ENCODE peak calls at places on chromosomes 7 and 10, in four cellular contexts. P is K562, C is GM12878, J is HepG2. G is an unnamed sample.

GRCh38 chr7:100257017-100257416 is 37.3 kb downstream of the PVRIG start:
- DNase-seq in J (no peak), P (no peak), C (no peak), G (no peak)

GRCh38 chr10:17954856-17955255 is 3.1 kb downstream of the SLC39A12 start:
- DNase-seq in J (no peak), P (no peak), C (no peak), G (no peak)

GRCh38 chr10:95840121-95840520 is 67.7 kb upstream of the CC2D2B start:
- DNase-seq in P (no peak), J (no peak), C (no peak), G (no peak)

GRCh38 chr7:73353243-73353642 is 25.3 kb downstream of the FKBP6 start:
- DNase-seq in J (no peak), C (no peak), P (no peak), G (no peak)

GRCh38 chr7:158586499-158587191 is 978 bp downstream of the PTPRN2 start:
- DNase-seq in J (no peak), C (no peak), P (no peak), G (no peak)

GRCh38 chr7:54823776-54824175 is 64.8 kb upstream of the SEC61G start:
- DNase-seq in J (no peak), P (no peak), C (no peak), G (no peak)

GRCh38 chr10:104256335-104257080 is 1.8 kb downstream of the GSTO1 start:
- DNase-seq in C (no peak), J (peak), P (no peak), G (no peak)

GRCh38 chr7:5481241-5482019 is 57.8 kb upstream of the TNRC18 start:
- DNase-seq in J (no peak), C (no peak), P (no peak), G (no peak)

GRCh38 chr7:27170936-27171635 is 3.0 kb downstream of the HOXA10 start:
- DNase-seq in P (no peak), C (no peak), J (peak), G (no peak)

GRCh38 chr7:38451840-38452239 is 178.4 kb upstream of the TARP start:
- DNase-seq in J (peak), C (no peak), P (peak), G (peak)

GRCh38 chr10:92901819-92902234 is 53.5 kb downstream of the EXOC6 start:
- DNase-seq in P (no peak), C (peak), J (no peak), G (no peak)

GRCh38 chr10:47161465-47161864 is 138.5 kb upstream of the GDF10 start:
- DNase-seq in J (no peak), C (no peak), P (no peak), G (no peak)

GRCh38 chr10:122480146-122480833 is 18.9 kb downstream of the HTRA1 start:
- DNase-seq in J (no peak), P (no peak), C (no peak), G (no peak)

GRCh38 chr7:87354749-87355148 is 9.3 kb downstream of the CROT start:
- DNase-seq in P (no peak), J (no peak), C (no peak), G (no peak)

GRCh38 chr10:93402192-93402591 is 79.9 kb downstream of the MYOF start:
- DNase-seq in P (no peak), C (no peak), J (no peak), G (no peak)

GRCh38 chr10:80497187-80498038 is 40.3 kb upstream of the SH2D4B start:
- DNase-seq in C (no peak), J (no peak), P (peak), G (no peak)

GRCh38 chr10:69315610-69316312 is 37.5 kb downstream of the HK1 start:
- DNase-seq in P (peak), J (no peak), C (no peak), G (no peak)

GRCh38 chr10:88901206-88901605 is 21.2 kb downstream of the STAMBPL1 start:
- DNase-seq in P (no peak), J (no peak), C (no peak), G (no peak)

GRCh38 chr10:102675887-102676616 is 31.8 kb downstream of the TRIM8 start:
- DNase-seq in C (no peak), J (peak), P (no peak), G (no peak)

GRCh38 chr10:93954299-93954698 is 39.4 kb upstream of the PLCE1 start:
- DNase-seq in C (no peak), J (no peak), P (no peak), G (no peak)

GRCh38 chr7:145692237-145692950 is 424.2 kb upstream of the CNTNAP2 start:
- DNase-seq in J (no peak), C (no peak), P (no peak), G (no peak)

GRCh38 chr7:22108151-22108845 is 162.6 kb upstream of the CDCA7L start:
- DNase-seq in J (no peak), C (no peak), P (no peak), G (no peak)

GRCh38 chr7:43450894-43451293 is 132.0 kb upstream of the STK17A start:
- DNase-seq in P (no peak), C (no peak), J (no peak), G (no peak)

GRCh38 chr7:94145602-94146001 is 141.4 kb upstream of the BET1 start:
- DNase-seq in J (no peak), C (no peak), P (no peak), G (no peak)

GRCh38 chr10:102752266-102752930 is 8.7 kb downstream of the WBP1L start:
- DNase-seq in P (no peak), J (peak), C (no peak), G (no peak)

GRCh38 chr7:138458576-138459234 is 1.4 kb upstream of the TRIM24 start:
- DNase-seq in C (no peak), J (no peak), P (no peak), G (no peak)

GRCh38 chr7:115023219-115023618 is 101.3 kb downstream of the MDFIC start:
- DNase-seq in J (no peak), P (no peak), C (no peak), G (no peak)

GRCh38 chr7:135620980-135621850 is 41.1 kb upstream of the STMP1 start:
- DNase-seq in P (peak), C (no peak), J (peak), G (peak)

GRCh38 chr7:53904355-53904754 is 637.8 kb upstream of the VSTM2A start:
- DNase-seq in P (no peak), C (no peak), J (no peak), G (no peak)

GRCh38 chr7:33854178-33854577 is 51.2 kb upstream of the BMPER start:
- DNase-seq in P (no peak), J (no peak), C (no peak), G (no peak)

GRCh38 chr10:48543445-48543844 is 61.4 kb downstream of the ARHGAP22 start:
- DNase-seq in P (no peak), J (no peak), C (no peak), G (no peak)

GRCh38 chr10:132982301-132982989 is 40.1 kb upstream of the CFAP46 start:
- DNase-seq in C (no peak), J (no peak), P (no peak), G (no peak)

GRCh38 chr10:43735907-43736306 is 87.2 kb upstream of the ZNF32 start:
- DNase-seq in J (no peak), P (no peak), C (no peak), G (no peak)

GRCh38 chr10:88848499-88848898 is 3.1 kb downstream of the ANKRD22 start:
- DNase-seq in J (no peak), P (no peak), C (no peak), G (no peak)

GRCh38 chr7:38052786-38053185 is 125.3 kb upstream of the STARD3NL start:
- DNase-seq in C (no peak), J (no peak), P (no peak), G (no peak)

DNA sequence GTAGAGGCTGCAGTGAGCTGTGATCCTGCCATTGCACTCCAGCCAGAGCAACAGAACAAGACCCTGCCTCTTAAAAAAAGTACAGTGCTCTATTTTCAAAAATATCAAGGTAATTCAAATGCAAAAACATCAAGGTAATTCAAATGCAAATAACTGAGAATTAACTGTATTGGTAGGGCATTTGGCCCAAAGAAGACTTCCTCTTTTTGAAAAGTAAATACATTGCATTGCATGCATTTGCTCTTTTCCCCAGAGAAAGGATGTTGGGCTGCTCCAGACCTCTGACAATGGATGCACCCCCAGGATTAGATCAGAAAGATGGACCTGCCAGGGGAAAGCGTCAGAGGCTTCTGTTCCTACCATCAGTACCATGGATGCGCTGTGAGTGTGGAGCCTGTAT is 93.4 kb upstream of the LYZL2 start:
- DNase-seq in P (no peak), J (no peak), C (no peak), G (no peak)
- TF ChIP-seq TARDBP in P (no peak), J (no peak), C (no peak), G (no peak)

DNA sequence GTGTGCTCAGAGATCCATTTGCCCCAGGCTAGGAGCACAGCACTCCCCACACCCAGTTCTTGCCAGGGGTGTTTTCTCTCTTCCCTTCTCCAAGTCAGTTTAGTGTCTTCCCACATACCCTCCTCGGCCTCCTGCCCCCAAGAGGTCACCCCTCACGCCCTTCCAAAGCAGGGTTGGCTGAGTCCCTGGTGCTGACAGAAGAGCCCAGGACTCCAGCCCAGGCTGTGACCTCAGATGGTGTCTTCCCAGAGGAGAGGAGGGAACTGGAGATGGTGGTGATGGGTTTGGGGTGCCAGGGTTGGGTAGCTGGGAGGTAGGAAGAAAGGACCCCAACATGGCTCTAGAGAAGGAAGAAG is 19.8 kb downstream of the ZNF775 start:
- DNase-seq in J (no peak), C (no peak), P (no peak), G (no peak)
- TF ChIP-seq TARDBP in J (no peak), C (no peak), P (no peak), G (no peak)

GRCh38 chr10:44864637-44865288 is 46.4 kb upstream of the TMEM72 start:
- DNase-seq in C (peak), J (peak), P (peak), G (peak)

GRCh38 chr10:44865289-44865671 is 45.9 kb upstream of the TMEM72 start:
- DNase-seq in J (no peak), C (no peak), P (no peak), G (no peak)

GRCh38 chr10:44863344-44864041 is 47.6 kb upstream of the TMEM72 start:
- DNase-seq in P (no peak), C (no peak), J (no peak), G (no peak)

GRCh38 chr10:44862917-44863316 is 48.2 kb upstream of the TMEM72 start:
- DNase-seq in P (no peak), J (no peak), C (no peak), G (no peak)

DNA sequence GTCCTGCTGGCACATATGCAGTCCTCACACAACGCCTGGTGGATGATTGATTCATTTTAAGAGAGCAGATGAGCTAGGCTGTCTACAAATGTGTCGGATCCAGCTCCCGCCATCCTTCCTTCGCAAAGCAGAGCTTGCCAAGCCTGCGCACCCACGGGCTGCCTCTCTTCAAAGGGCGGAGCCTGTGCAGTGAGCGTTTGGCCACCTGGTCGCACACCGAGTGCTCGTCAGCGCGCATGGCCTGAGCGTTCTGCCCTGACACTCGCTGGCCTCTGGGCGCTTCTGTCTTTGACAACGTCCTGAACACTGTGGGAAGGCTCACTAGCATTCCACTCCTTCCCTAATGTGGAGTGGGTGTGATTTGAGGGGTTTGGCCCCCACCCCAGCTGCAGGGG is 47.1 kb upstream of the TMEM72 start:
- DNase-seq in J (no peak), C (no peak), P (no peak), G (no peak)
- TF ChIP-seq TARDBP in J (no peak), C (no peak), P (no peak), G (no peak)

DNA sequence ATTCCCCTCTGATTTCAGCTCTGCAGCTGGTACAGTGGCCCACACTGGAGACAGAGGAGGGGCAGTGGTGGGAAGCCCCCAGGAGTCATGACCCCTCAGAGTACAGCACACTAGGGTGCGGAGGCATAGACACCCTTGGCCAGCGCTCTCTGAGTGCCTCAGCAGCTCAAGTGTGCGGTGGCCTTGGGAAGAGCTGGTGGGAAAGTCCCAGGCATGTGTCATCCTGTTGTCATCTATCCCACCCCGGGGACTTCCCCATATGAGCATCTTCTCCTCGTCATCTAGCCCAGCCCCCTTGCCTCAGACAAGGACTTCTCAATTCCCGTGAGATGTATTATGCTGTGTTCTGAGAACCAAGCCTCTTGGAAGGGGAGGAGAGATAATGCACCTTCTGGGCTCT is 15.6 kb upstream of the PPIF start:
- DNase-seq in C (peak), J (no peak), P (no peak), G (no peak)
- TF ChIP-seq TARDBP in C (no peak), J (no peak), P (no peak), G (no peak)

GRCh38 chr7:1913290-1914282 is 243.5 kb downstream of the ELFN1 start:
- DNase-seq in J (no peak), P (no peak), C (no peak), G (no peak)
- TF ChIP-seq TARDBP in J (no peak), P (no peak), C (no peak), G (no peak)

GRCh38 chr7:83547526-83547925 is 101.4 kb downstream of the SEMA3E start:
- DNase-seq in P (no peak), C (peak), J (no peak), G (peak)
- TF ChIP-seq TARDBP in P (no peak), C (no peak), J (no peak), G (no peak)

GRCh38 chr7:116401711-116402110 is 97.8 kb upstream of the CAV2 start:
- DNase-seq in P (no peak), J (no peak), C (no peak), G (no peak)

GRCh38 chr7:116403265-116403664 is 96.3 kb upstream of the CAV2 start:
- DNase-seq in C (no peak), J (no peak), P (no peak), G (no peak)

GRCh38 chr7:116400526-116400925 is 99.0 kb upstream of the CAV2 start:
- DNase-seq in J (no peak), C (no peak), P (no peak), G (no peak)

GRCh38 chr7:116398672-116399071 is 100.9 kb upstream of the CAV2 start:
- DNase-seq in P (no peak), C (no peak), J (no peak), G (no peak)

DNA sequence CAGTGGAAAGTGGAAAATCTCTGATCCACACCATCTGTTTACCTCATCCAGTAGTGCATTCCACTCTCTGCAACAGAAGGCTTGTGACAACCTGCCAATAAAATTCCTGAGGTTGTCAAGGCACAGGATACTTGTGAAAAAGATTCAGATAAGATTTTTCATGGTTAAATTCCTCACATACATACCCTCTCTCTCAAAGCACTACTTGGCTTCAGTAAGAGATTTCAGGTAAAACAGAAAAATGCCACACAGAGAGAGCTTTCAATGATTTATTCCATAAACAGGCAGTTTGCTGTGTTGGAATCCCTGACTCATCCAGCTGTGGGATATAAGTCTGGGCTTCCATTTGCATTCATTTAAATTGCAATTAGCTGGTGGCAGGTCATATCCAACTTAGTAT is 99.7 kb upstream of the CAV2 start:
- DNase-seq in J (no peak), C (no peak), P (no peak), G (no peak)
- TF ChIP-seq TARDBP in J (no peak), C (no peak), P (no peak), G (no peak)

GRCh38 chr7:17934094-17934493 is 6.2 kb downstream of the SNX13 start:
- DNase-seq in C (no peak), J (no peak), P (no peak), G (no peak)

GRCh38 chr7:17930546-17930945 is 9.7 kb downstream of the SNX13 start:
- DNase-seq in P (no peak), J (no peak), C (no peak), G (no peak)

GRCh38 chr7:17931069-17931468 is 9.2 kb downstream of the SNX13 start:
- DNase-seq in J (no peak), P (no peak), C (no peak), G (no peak)

GRCh38 chr7:17934612-17935247 is 5.6 kb downstream of the SNX13 start:
- DNase-seq in J (no peak), C (no peak), P (no peak), G (no peak)

DNA sequence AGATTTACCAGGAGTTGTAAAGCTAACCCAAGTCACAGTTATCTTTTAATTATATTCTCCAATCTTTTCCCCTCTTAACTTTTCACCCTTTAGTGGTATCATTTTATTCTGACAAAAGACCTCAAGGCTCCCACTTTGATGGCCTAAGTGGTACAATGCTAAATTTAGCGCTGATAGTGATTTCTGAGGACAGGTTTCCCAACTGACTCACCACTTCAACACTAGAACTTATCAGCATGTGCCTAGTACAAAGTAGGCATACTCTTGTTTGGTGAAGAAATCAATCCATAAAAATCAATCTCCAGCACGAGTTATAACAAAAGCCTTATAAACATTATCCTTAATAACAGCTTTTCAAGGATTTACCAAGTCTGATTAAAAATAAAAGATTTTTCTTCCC is 7.5 kb downstream of the SNX13 start:
- DNase-seq in J (no peak), P (no peak), C (no peak), G (no peak)
- TF ChIP-seq TARDBP in J (no peak), P (no peak), C (no peak), G (no peak)

G was measured in HEK293T.